ENCODE peak calls at places on chromosomes 16 and 17, in five cellular contexts. O is fibroblast of lung, K is heart left ventricle, N is left ventricle myocardium inferior, L is endodermal cell. S is an unnamed sample. For H3K4me1, the result is how much of the 10 kb centered on the place peaks cover.

GRCh38 chr17:80997471-80998387 is 6.1 kb downstream of the CHMP6 start:
- DNase-seq in N (no peak), L (peak), K (peak), O (peak), S (no peak)

GRCh38 chr17:4739122-4740024 is at the start of the genes CXCL16 and ZMYND15:
- DNase-seq in L (peak), N (peak), K (peak), O (peak), S (no peak)

GRCh38 chr16:24853830-24854229 is 8.1 kb downstream of the SLC5A11 start:
- DNase-seq in K (peak), N (peak), O (peak), L (no peak), S (no peak)

GRCh38 chr17:83103200-83103937 is 24.0 kb downstream of the METRNL start:
- DNase-seq in N (no peak), O (no peak), L (no peak), K (peak), S (no peak)

GRCh38 chr17:63985387-63986140 is 12.6 kb upstream of the PRR29 start:
- DNase-seq in K (no peak), L (peak), O (no peak), N (no peak), S (no peak)

GRCh38 chr17:41076788-41077187 is 7.2 kb upstream of the KRTAP4-7 start:
- DNase-seq in N (no peak), O (no peak), K (no peak), L (no peak), S (no peak)

GRCh38 chr17:39014044-39014794 is 47.0 kb upstream of the FBXO47 start:
- DNase-seq in N (no peak), O (peak), L (no peak), K (no peak), S (no peak)

GRCh38 chr17:81484195-81484979 is 28.2 kb downstream of the ACTG1 start:
- DNase-seq in L (peak), O (peak), N (peak), K (peak), S (peak)

GRCh38 chr16:31400191-31400590 is 7.1 kb downstream of the ITGAD start:
- DNase-seq in O (no peak), K (no peak), N (no peak), L (no peak), S (no peak)

GRCh38 chr17:35808240-35808961 is 883 bp upstream of the TAF15 start:
- DNase-seq in N (no peak), O (no peak), K (no peak), L (peak), S (no peak)

GRCh38 chr17:73609078-73609477 is 35.2 kb downstream of the SDK2 start:
- DNase-seq in O (no peak), K (no peak), L (no peak), N (no peak), S (no peak)

GRCh38 chr17:73609688-73610210 is 34.5 kb downstream of the SDK2 start:
- DNase-seq in N (no peak), K (no peak), L (no peak), O (no peak), S (no peak)

GRCh38 chr17:73611630-73612029 is 32.6 kb downstream of the SDK2 start:
- DNase-seq in L (no peak), K (no peak), O (no peak), N (no peak), S (no peak)

GRCh38 chr17:73612074-73612473 is 32.2 kb downstream of the SDK2 start:
- DNase-seq in N (no peak), L (no peak), K (no peak), O (no peak), S (no peak)

DNA sequence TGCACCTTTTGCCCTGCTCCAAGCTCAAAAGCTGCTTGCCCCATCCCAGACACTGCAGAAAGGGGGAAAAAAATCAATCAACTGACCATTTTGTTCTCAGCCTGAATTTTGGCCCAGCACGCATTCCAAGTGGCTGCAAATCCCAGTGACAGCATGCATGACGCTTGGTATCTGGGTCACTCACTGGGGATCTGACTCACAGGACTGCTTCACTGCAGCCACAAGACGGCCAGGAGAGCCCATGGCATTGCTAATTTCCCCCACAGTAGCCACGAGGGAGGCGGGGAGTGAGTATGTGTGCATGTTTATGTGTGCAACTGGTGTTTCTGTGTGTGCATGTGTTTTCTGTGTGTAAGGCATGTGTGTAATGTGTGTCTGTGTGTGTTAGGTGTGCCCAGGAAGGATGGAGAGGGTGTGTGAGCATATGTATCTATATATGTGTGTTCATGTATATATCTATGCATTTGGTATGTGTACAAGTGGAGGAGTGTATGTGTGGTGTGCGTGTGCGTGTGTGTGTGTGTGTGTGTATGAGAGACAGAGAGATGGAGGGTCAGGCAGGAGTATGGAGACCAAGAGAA is 33.8 kb downstream of the SDK2 start:
- DNase-seq in O (no peak), N (no peak), L (no peak), K (no peak), S (no peak)
- H3K27ac ChIP-seq in O (no peak), N (no peak), L (no peak), K (no peak), S (no peak)

DNA sequence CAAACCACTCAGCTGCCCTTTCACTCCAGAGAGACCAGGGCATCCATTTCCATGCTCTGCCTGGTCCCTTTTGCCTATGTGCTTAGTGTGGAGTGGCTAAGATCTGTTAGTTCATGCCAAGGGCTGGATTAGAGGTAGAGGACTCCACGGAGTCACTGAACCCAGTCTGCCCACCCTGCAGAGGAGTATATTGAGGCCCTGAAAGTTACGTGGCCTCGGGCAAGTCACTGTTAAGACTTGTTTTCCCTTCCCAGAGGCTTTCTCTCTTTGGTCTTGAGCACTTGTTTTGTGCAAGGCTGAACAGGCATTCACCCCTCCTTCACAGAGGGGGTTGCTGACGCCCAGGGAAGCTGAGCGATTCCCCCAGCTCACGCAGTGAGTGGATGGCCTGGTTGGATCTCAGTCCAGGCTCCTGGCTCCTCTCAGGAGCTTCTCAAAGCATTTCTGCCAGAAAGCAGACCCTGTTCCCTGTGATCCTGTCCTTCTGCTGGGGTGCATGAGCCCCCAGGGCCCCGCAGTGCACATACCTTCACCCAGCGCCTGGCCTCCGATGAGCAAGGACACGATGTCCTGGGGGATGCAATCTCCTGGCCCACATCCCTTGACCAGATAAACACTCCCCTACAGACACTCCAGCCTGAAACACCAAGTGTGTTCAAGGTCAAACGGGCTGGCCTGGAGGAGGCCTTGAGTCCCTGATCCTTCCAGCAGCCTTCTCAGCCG is 153.4 kb upstream of the GSE1 start:
- DNase-seq in K (no peak), N (peak), O (no peak), L (no peak), S (no peak)
- H3K4me1 ChIP-seq in K (under half), N (half or more), O (under half), L (under half), S (under half)

DNA sequence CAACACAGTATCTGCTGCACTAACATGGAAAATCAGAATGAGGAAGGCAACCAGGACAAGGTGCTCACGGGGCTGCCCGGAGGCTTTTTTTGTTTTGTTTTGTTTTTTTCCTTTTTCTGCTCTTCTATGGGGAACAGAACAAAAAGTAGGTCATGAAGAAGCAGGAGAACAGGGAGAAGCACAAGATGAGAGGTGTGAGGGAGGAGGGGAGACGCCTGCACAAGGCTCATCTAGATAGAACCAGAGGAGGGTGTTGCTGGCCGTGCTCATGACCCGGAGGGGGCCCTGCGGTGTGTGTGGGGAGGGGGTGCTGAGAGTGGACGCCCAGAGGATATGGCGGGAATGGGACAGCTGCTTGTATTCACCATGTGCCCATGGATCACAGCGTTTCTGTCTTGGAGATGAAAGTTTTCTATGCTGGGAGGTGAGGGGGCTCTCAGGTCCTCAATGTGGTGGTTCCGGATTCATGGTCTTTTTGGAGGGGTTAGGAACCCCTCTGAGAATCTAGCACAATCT is 183.7 kb downstream of the FOXL1 start:
- DNase-seq in L (no peak), O (no peak), N (no peak), K (no peak), S (no peak)
- H3K4me3 ChIP-seq in L (no peak), O (no peak), N (peak), K (no peak), S (peak)

DNA sequence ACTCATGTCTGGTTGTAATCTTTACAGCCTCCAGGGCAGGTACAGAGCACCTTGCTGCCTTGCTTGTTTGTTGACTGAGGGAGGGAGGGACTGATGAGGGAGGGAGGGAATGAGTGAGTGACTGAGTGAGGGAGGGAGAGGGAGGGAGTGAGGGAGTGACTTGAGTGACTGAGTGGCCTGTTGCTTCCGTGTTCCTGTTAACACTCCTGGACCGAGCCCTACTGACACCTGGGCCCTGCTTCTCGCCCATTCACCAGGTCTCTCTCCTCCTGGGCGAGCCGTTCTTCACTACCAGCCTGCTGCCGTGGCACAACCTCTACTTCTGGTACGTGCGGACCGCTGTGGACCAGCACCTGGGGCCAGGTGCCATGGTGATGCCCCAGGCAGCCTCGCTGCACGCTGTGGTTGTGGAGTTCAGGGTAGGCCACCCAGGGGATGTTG is 41.2 kb downstream of the PRMT7 start:
- DNase-seq in O (no peak), K (no peak), L (no peak), N (no peak), S (no peak)
- H3K27ac ChIP-seq in O (no peak), K (no peak), L (no peak), N (no peak), S (no peak)

GRCh38 chr16:46895399-46896313 is 11.5 kb downstream of the GPT2 start:
- DNase-seq in O (no peak), L (peak), K (no peak), N (no peak), S (no peak)

GRCh38 chr16:46897471-46897870 is 13.3 kb downstream of the GPT2 start:
- DNase-seq in K (peak), O (no peak), L (no peak), N (no peak), S (no peak)

GRCh38 chr16:46896314-46896968 is 12.3 kb downstream of the GPT2 start:
- DNase-seq in K (peak), N (no peak), L (no peak), O (peak), S (no peak)

GRCh38 chr16:46899443-46900143 is 15.4 kb downstream of the GPT2 start:
- DNase-seq in K (no peak), O (no peak), N (no peak), L (no peak), S (no peak)

GRCh38 chr16:46898006-46898405 is 13.8 kb downstream of the GPT2 start:
- DNase-seq in K (no peak), L (no peak), O (no peak), N (no peak), S (no peak)
- H3K4me1 ChIP-seq in K (under half), L (under half), O (under half), N (under half), S (under half)

GRCh38 chr17:27354491-27355081 is 60.7 kb downstream of the WSB1 start:
- DNase-seq in N (no peak), L (no peak), K (no peak), O (no peak), S (no peak)
- H3K4me3 ChIP-seq in N (peak), L (no peak), K (no peak), O (no peak), S (peak)